ENCODE peak calls at places on chromosomes 5 and 9, in seven cellular contexts. One of them, this sample, is unnamed.

GRCh38 chr5:137072376-137073174 is 426.6 kb downstream of the SPOCK1 start:
- DNase-seq in Caki2: peak
- DNase-seq in psoas muscle: no peak
- DNase-seq in NCI-H1105: no peak
- DNase-seq in neural crest cell: no peak
- DNase-seq in NCI-H774: no peak
- DNase-seq in fibroblast of the aortic adventitia: peak
- DNase-seq in this sample: peak

GRCh38 chr9:68747043-68747533 is 42.0 kb downstream of the PIP5K1B start:
- DNase-seq in neural crest cell: no peak
- DNase-seq in NCI-H1105: no peak
- DNase-seq in psoas muscle: no peak
- DNase-seq in Caki2: no peak
- DNase-seq in fibroblast of the aortic adventitia: peak
- DNase-seq in NCI-H774: no peak
- DNase-seq in this sample: peak

GRCh38 chr5:78586251-78586650 is 62.3 kb downstream of the LHFPL2 start:
- DNase-seq in NCI-H1105: no peak
- DNase-seq in Caki2: no peak
- DNase-seq in psoas muscle: no peak
- DNase-seq in NCI-H774: no peak
- DNase-seq in neural crest cell: no peak
- DNase-seq in fibroblast of the aortic adventitia: peak
- DNase-seq in this sample: no peak

GRCh38 chr5:80644900-80645299 is 9.6 kb upstream of the MSH3 start:
- DNase-seq in Caki2: no peak
- DNase-seq in fibroblast of the aortic adventitia: peak
- DNase-seq in NCI-H774: no peak
- DNase-seq in NCI-H1105: no peak
- DNase-seq in neural crest cell: no peak
- DNase-seq in psoas muscle: no peak
- DNase-seq in this sample: peak

GRCh38 chr9:91182831-91183230 is 178.9 kb downstream of the AUH start:
- DNase-seq in psoas muscle: no peak
- DNase-seq in fibroblast of the aortic adventitia: no peak
- DNase-seq in NCI-H1105: no peak
- DNase-seq in Caki2: no peak
- DNase-seq in NCI-H774: no peak
- DNase-seq in neural crest cell: no peak
- DNase-seq in this sample: peak

GRCh38 chr5:81852277-81853004 is 101.5 kb upstream of the SSBP2 start:
- DNase-seq in NCI-H1105: no peak
- DNase-seq in Caki2: no peak
- DNase-seq in NCI-H774: peak
- DNase-seq in fibroblast of the aortic adventitia: peak
- DNase-seq in psoas muscle: peak
- DNase-seq in neural crest cell: no peak
- DNase-seq in this sample: peak

GRCh38 chr5:164600166-164600715 is 1094.8 kb downstream of the MAT2B start:
- DNase-seq in fibroblast of the aortic adventitia: peak
- DNase-seq in psoas muscle: no peak
- DNase-seq in neural crest cell: no peak
- DNase-seq in Caki2: no peak
- DNase-seq in NCI-H1105: no peak
- DNase-seq in NCI-H774: no peak
- DNase-seq in this sample: no peak

GRCh38 chr9:126338945-126339344 is 12.3 kb downstream of the MVB12B start:
- DNase-seq in fibroblast of the aortic adventitia: no peak
- DNase-seq in NCI-H1105: no peak
- DNase-seq in psoas muscle: no peak
- DNase-seq in NCI-H774: no peak
- DNase-seq in Caki2: no peak
- DNase-seq in neural crest cell: no peak
- DNase-seq in this sample: no peak

GRCh38 chr5:171454549-171454948 is 35.1 kb downstream of the FGF18 start:
- DNase-seq in Caki2: no peak
- DNase-seq in NCI-H774: no peak
- DNase-seq in NCI-H1105: no peak
- DNase-seq in neural crest cell: no peak
- DNase-seq in fibroblast of the aortic adventitia: no peak
- DNase-seq in psoas muscle: no peak
- DNase-seq in this sample: no peak

GRCh38 chr9:29285818-29286217 is 1712.5 kb upstream of the C9orf72 start:
- DNase-seq in NCI-H1105: no peak
- DNase-seq in NCI-H774: no peak
- DNase-seq in Caki2: no peak
- DNase-seq in neural crest cell: no peak
- DNase-seq in fibroblast of the aortic adventitia: peak
- DNase-seq in psoas muscle: no peak
- DNase-seq in this sample: no peak

GRCh38 chr5:142749321-142749720 is 20.9 kb upstream of the ARHGAP26 start:
- DNase-seq in neural crest cell: no peak
- DNase-seq in fibroblast of the aortic adventitia: peak
- DNase-seq in NCI-H774: no peak
- DNase-seq in psoas muscle: no peak
- DNase-seq in NCI-H1105: no peak
- DNase-seq in Caki2: no peak
- DNase-seq in this sample: no peak

GRCh38 chr5:100826133-100826532 is 76.9 kb downstream of the ST8SIA4 start:
- DNase-seq in NCI-H1105: no peak
- DNase-seq in Caki2: no peak
- DNase-seq in NCI-H774: no peak
- DNase-seq in psoas muscle: no peak
- DNase-seq in fibroblast of the aortic adventitia: no peak
- DNase-seq in neural crest cell: no peak
- DNase-seq in this sample: no peak

GRCh38 chr5:127696688-127697087 is 6.5 kb upstream of the CCDC192 start:
- DNase-seq in neural crest cell: no peak
- DNase-seq in Caki2: peak
- DNase-seq in psoas muscle: no peak
- DNase-seq in NCI-H1105: no peak
- DNase-seq in NCI-H774: no peak
- DNase-seq in fibroblast of the aortic adventitia: peak
- DNase-seq in this sample: no peak

GRCh38 chr9:121557581-121558422 is 58.2 kb upstream of the GGTA1 start:
- DNase-seq in NCI-H1105: no peak
- DNase-seq in fibroblast of the aortic adventitia: peak
- DNase-seq in psoas muscle: peak
- DNase-seq in Caki2: peak
- DNase-seq in neural crest cell: no peak
- DNase-seq in NCI-H774: no peak
- DNase-seq in this sample: peak

This sample was measured in left kidney.